ENCODE peak calls at places on chromosomes 11 and 22, in eight cellular contexts. V is effector CD4-positive, alpha-beta T cell; S is IMR-90; I is brain microvascular endothelial cell; G is omental fat pad; F is CD4-positive, CD25-positive, alpha-beta regulatory T cell; H is Panc1; O is body of pancreas. M is an unnamed sample.

GRCh38 chr11:77267910-77268309 is 33.6 kb downstream of the GDPD4 start:
- DNase-seq in V (no peak), S (peak; percentile 97), I (peak; percentile 27), G (no peak), F (no peak), H (no peak), O (no peak), M (no peak)

GRCh38 chr22:17868771-17869170 is 94.5 kb upstream of the BID start:
- DNase-seq in V (no peak), S (no peak), I (no peak), G (no peak), F (no peak), H (no peak), O (no peak), M (no peak)

GRCh38 chr11:69454018-69454417 is 27.4 kb upstream of the LINC01488 start:
- DNase-seq in V (no peak), S (no peak), I (no peak), G (no peak), F (no peak), H (no peak), O (no peak), M (no peak)

GRCh38 chr22:33864723-33865130 is 55.5 kb downstream of the LARGE1 start:
- DNase-seq in V (no peak), S (peak; percentile 36), I (no peak), G (no peak), F (no peak), H (no peak), O (no peak), M (no peak)

GRCh38 chr11:91188484-91188883 is 965.6 kb upstream of the CHORDC1 start:
- DNase-seq in V (no peak), S (no peak), I (no peak), G (no peak), F (no peak), H (no peak), O (no peak), M (no peak)

GRCh38 chr11:31655483-31655882 is 145.9 kb downstream of the ELP4 start:
- DNase-seq in V (no peak), S (peak; percentile 85), I (peak; percentile 84), G (no peak), F (no peak), H (no peak), O (no peak), M (no peak)

GRCh38 chr11:38460429-38460828 is 1862.4 kb upstream of the RAG2 start:
- DNase-seq in V (no peak), S (peak; percentile 3), I (peak; percentile 43), G (no peak), F (no peak), H (no peak), O (no peak), M (no peak)

GRCh38 chr11:94597896-94598295 is 30.7 kb downstream of the PIWIL4 start:
- DNase-seq in V (no peak), S (peak; percentile 17), I (no peak), G (no peak), F (no peak), H (no peak), O (no peak), M (no peak)

GRCh38 chr11:129861702-129862107 is 33.7 kb downstream of the NFRKB start:
- DNase-seq in V (no peak), S (peak; percentile 96), I (peak; percentile 95), G (peak; percentile 41), F (no peak), H (peak; percentile 83), O (peak; percentile 72), M (peak; percentile 68)

GRCh38 chr22:22927888-22928665 is 40.5 kb downstream of the IGLL5 start:
- DNase-seq in V (no peak), S (no peak), I (no peak), G (no peak), F (no peak), H (no peak), O (no peak), M (no peak)

GRCh38 chr11:12470236-12470635 is 92.9 kb downstream of the PARVA start:
- DNase-seq in V (no peak), S (no peak), I (no peak), G (no peak), F (no peak), H (no peak), O (no peak), M (no peak)

GRCh38 chr11:64998690-64999431 is 2.1 kb upstream of the BATF2 start:
- DNase-seq in V (no peak), S (no peak), I (no peak), G (no peak), F (no peak), H (no peak), O (peak; percentile 56), M (no peak)

GRCh38 chr11:86418929-86419328 is 44.2 kb downstream of the CCDC81 start:
- DNase-seq in V (no peak), S (peak; percentile 28), I (no peak), G (no peak), F (no peak), H (no peak), O (no peak), M (no peak)

GRCh38 chr11:106990322-106990721 is 28.0 kb downstream of the GUCY1A2 start:
- DNase-seq in V (no peak), S (no peak), I (no peak), G (no peak), F (no peak), H (no peak), O (no peak), M (no peak)

GRCh38 chr11:69914286-69915150 is 95.3 kb upstream of the FGF3 start:
- DNase-seq in V (no peak), S (no peak), I (no peak), G (no peak), F (no peak), H (no peak), O (no peak), M (no peak)

GRCh38 chr22:22099833-22100812 is 117.5 kb upstream of the TOP3B start:
- DNase-seq in V (no peak), S (peak; percentile 32), I (peak; percentile 13), G (no peak), F (no peak), H (no peak), O (no peak), M (no peak)

GRCh38 chr22:17412232-17412631 is 43.0 kb downstream of the CECR2 start:
- DNase-seq in V (no peak), S (no peak), I (no peak), G (no peak), F (no peak), H (no peak), O (no peak), M (no peak)

GRCh38 chr11:121554552-121554951 is 101.8 kb upstream of the SORL1-AS1 start:
- DNase-seq in V (no peak), S (no peak), I (no peak), G (no peak), F (no peak), H (no peak), O (no peak), M (no peak)

GRCh38 chr11:35932641-35933571 is 11.0 kb upstream of the LDLRAD3 start:
- DNase-seq in V (no peak), S (peak; percentile 48), I (peak; percentile 11), G (no peak), F (no peak), H (no peak), O (no peak), M (no peak)

M was measured in NT2/D1.